ENCODE peak calls at places on chromosomes 2 and 18, in five cellular contexts. H is ELR, Q is B cell, G is lower leg skin, F is AG09309. B is an unnamed sample.

GRCh38 chr2:108270768-108271506 is 17.8 kb upstream of the SULT1C2 start:
- DNase-seq in Q (no peak), H (peak; percentile 12), G (no peak), F (no peak), B (no peak)

GRCh38 chr2:241217320-241218031 is 29.0 kb downstream of the ANO7 start:
- DNase-seq in Q (peak; percentile 76), H (peak; percentile 72), G (peak; percentile 91), F (peak; percentile 11), B (peak; percentile 90)

GRCh38 chr2:46802665-46803550 is 112.7 kb downstream of the MCFD2 start:
- DNase-seq in H (no peak), F (no peak), G (peak; percentile 67), Q (no peak), B (no peak)

GRCh38 chr2:232502901-232503791 is 15.5 kb upstream of the ECEL1 start:
- DNase-seq in H (peak; percentile 25), G (no peak), F (no peak), Q (peak; percentile 57), B (peak; percentile 62)

GRCh38 chr2:170530803-170531564 is 184.2 kb upstream of the SP5 start:
- DNase-seq in F (no peak), G (no peak), Q (no peak), H (no peak), B (no peak)

GRCh38 chr2:11359865-11360264 is 15.4 kb upstream of the ROCK2 start:
- DNase-seq in G (no peak), Q (no peak), H (no peak), F (no peak), B (no peak)

GRCh38 chr2:98935111-98935770 is 784 bp downstream of the CRACDL start:
- DNase-seq in F (no peak), H (no peak), G (no peak), Q (no peak), B (no peak)

GRCh38 chr2:51237626-51238271 is 205.8 kb upstream of the NRXN1 start:
- DNase-seq in H (no peak), F (no peak), Q (no peak), G (no peak), B (no peak)

GRCh38 chr2:196294510-196294909 is 123.1 kb upstream of the STK17B start:
- DNase-seq in H (peak; percentile 72), Q (no peak), F (no peak), G (no peak), B (no peak)

GRCh38 chr18:57404345-57404744 is 30.8 kb upstream of the ONECUT2 start:
- DNase-seq in Q (no peak), F (no peak), H (no peak), G (no peak), B (no peak)

GRCh38 chr2:9638532-9638931 is 7.7 kb upstream of the YWHAQ start:
- DNase-seq in Q (no peak), F (peak; percentile 80), G (peak; percentile 95), H (peak; percentile 96), B (no peak)

GRCh38 chr2:106098664-106099063 is 95.4 kb downstream of the UXS1 start:
- DNase-seq in F (no peak), Q (no peak), H (no peak), G (peak; percentile 57), B (no peak)

B was measured in GM13976.